ENCODE peak calls at places on chromosomes 5 and 9, in nine cellular contexts. C is BE2C, A is dorsolateral prefrontal cortex, W is right lobe of liver, Q is heart left ventricle, H is RWPE1, O is OCI-LY7, I is astrocyte of the spinal cord, P is fibroblast of lung. Y is an unnamed sample.

GRCh38 chr5:138716456-138716924 is 36.7 kb upstream of the CTNNA1 start:
- DNase-seq in C (peak), A (no peak), W (no peak), Q (no peak), H (no peak), O (no peak), I (peak), P (no peak), Y (peak)

GRCh38 chr5:60497706-60498500 is 202.1 kb downstream of the DEPDC1B start:
- DNase-seq in C (no peak), A (no peak), W (no peak), Q (no peak), H (no peak), O (no peak), I (peak), P (peak), Y (peak)

GRCh38 chr5:167339205-167339604 is 952.2 kb upstream of the WWC1 start:
- DNase-seq in C (no peak), A (no peak), W (no peak), Q (no peak), H (peak), O (no peak), I (no peak), P (no peak), Y (no peak)

GRCh38 chr9:111914749-111915424 is 18.3 kb downstream of the UGCG start:
- DNase-seq in C (no peak), A (no peak), W (no peak), Q (no peak), H (no peak), O (no peak), I (no peak), P (peak), Y (peak)

GRCh38 chr5:93421987-93422391 is 159.0 kb downstream of the NR2F1-AS1 start:
- DNase-seq in C (peak), A (peak), W (no peak), Q (no peak), H (no peak), O (no peak), I (peak), P (no peak), Y (no peak)

GRCh38 chr9:17470449-17470848 is 108.4 kb upstream of the SH3GL2 start:
- DNase-seq in C (no peak), A (no peak), W (no peak), Q (no peak), H (no peak), O (no peak), I (no peak), P (no peak), Y (no peak)

GRCh38 chr9:110293246-110293645 is 36.9 kb upstream of the TXN start:
- DNase-seq in C (no peak), A (no peak), W (no peak), Q (no peak), H (peak), O (no peak), I (no peak), P (no peak), Y (no peak)

GRCh38 chr5:145918397-145918796 is 18.0 kb upstream of the SH3RF2 start:
- DNase-seq in C (no peak), A (no peak), W (no peak), Q (no peak), H (no peak), O (no peak), I (no peak), P (no peak), Y (no peak)

GRCh38 chr9:112671256-112671655 is 46.7 kb downstream of the INIP start:
- DNase-seq in C (no peak), A (no peak), W (no peak), Q (no peak), H (no peak), O (no peak), I (no peak), P (no peak), Y (no peak)

GRCh38 chr5:120615967-120616645 is 152.0 kb downstream of the PRR16 start:
- DNase-seq in C (no peak), A (no peak), W (no peak), Q (no peak), H (peak), O (no peak), I (peak), P (peak), Y (no peak)

GRCh38 chr5:129379406-129379805 is 80.7 kb upstream of the ADAMTS19 start:
- DNase-seq in C (no peak), A (no peak), W (no peak), Q (no peak), H (no peak), O (no peak), I (peak), P (peak), Y (peak)

GRCh38 chr9:132049323-132049882 is 30.3 kb downstream of the MED27 start:
- DNase-seq in C (no peak), A (peak), W (no peak), Q (no peak), H (no peak), O (no peak), I (no peak), P (no peak), Y (no peak)

GRCh38 chr9:137168907-137169763 is 716 bp downstream of the LRRC26 start:
- DNase-seq in C (peak), A (peak), W (no peak), Q (no peak), H (peak), O (no peak), I (peak), P (peak), Y (peak)

GRCh38 chr5:102498271-102499034 is at the start of gene SLCO6A1:
- DNase-seq in C (no peak), A (no peak), W (no peak), Q (no peak), H (no peak), O (no peak), I (no peak), P (no peak), Y (no peak)

GRCh38 chr5:140801494-140801841 is 611 bp downstream of the PCDHA3 start:
- DNase-seq in C (no peak), A (no peak), W (no peak), Q (no peak), H (no peak), O (no peak), I (no peak), P (no peak), Y (no peak)

GRCh38 chr5:132498152-132498551 is 7.6 kb upstream of the IRF1 start:
- DNase-seq in C (no peak), A (no peak), W (peak), Q (no peak), H (peak), O (no peak), I (no peak), P (no peak), Y (peak)

GRCh38 chr5:179385892-179386291 is 40.6 kb upstream of the ADAMTS2 start:
- DNase-seq in C (no peak), A (no peak), W (no peak), Q (no peak), H (no peak), O (no peak), I (no peak), P (no peak), Y (no peak)

GRCh38 chr9:116616304-116616914 is 70.7 kb upstream of the TRIM32 start:
- DNase-seq in C (no peak), A (no peak), W (no peak), Q (no peak), H (no peak), O (no peak), I (no peak), P (no peak), Y (no peak)

GRCh38 chr5:127596501-127596900 is 52.4 kb upstream of the CTXN3 start:
- DNase-seq in C (no peak), A (no peak), W (no peak), Q (no peak), H (no peak), O (no peak), I (no peak), P (no peak), Y (no peak)

GRCh38 chr9:91221332-91221731 is 140.4 kb downstream of the AUH start:
- DNase-seq in C (no peak), A (no peak), W (no peak), Q (no peak), H (no peak), O (no peak), I (peak), P (peak), Y (peak)

GRCh38 chr9:80650964-80651555 is 1038.3 kb downstream of the TLE1 start:
- DNase-seq in C (no peak), A (no peak), W (no peak), Q (no peak), H (no peak), O (no peak), I (peak), P (peak), Y (peak)

GRCh38 chr5:39225405-39226099 is 6.2 kb upstream of the FYB1 start:
- DNase-seq in C (no peak), A (no peak), W (no peak), Q (no peak), H (no peak), O (no peak), I (no peak), P (no peak), Y (no peak)

GRCh38 chr9:99368341-99369326 is 146.6 kb downstream of the SEC61B start:
- DNase-seq in C (no peak), A (no peak), W (peak), Q (peak), H (no peak), O (no peak), I (peak), P (peak), Y (peak)

GRCh38 chr5:160485364-160486010 is 63.8 kb downstream of the PTTG1 start:
- DNase-seq in C (no peak), A (no peak), W (no peak), Q (no peak), H (no peak), O (no peak), I (no peak), P (no peak), Y (no peak)

GRCh38 chr5:95219411-95219810 is 65.5 kb downstream of the MCTP1 start:
- DNase-seq in C (no peak), A (no peak), W (no peak), Q (no peak), H (no peak), O (no peak), I (no peak), P (no peak), Y (no peak)

GRCh38 chr5:176816043-176816745 is 5.8 kb downstream of the UNC5A start:
- DNase-seq in C (no peak), A (no peak), W (no peak), Q (no peak), H (no peak), O (no peak), I (no peak), P (no peak), Y (no peak)

GRCh38 chr9:130201974-130202373 is 29.8 kb downstream of the NCS1 start:
- DNase-seq in C (no peak), A (no peak), W (peak), Q (no peak), H (no peak), O (no peak), I (no peak), P (no peak), Y (no peak)

GRCh38 chr9:134962065-134962997 is 44.6 kb upstream of the FCN1 start:
- DNase-seq in C (no peak), A (peak), W (no peak), Q (peak), H (peak), O (peak), I (no peak), P (no peak), Y (no peak)
- TF ChIP-seq CTCF in C (peak), A (no peak), W (no peak), Q (no peak), H (no peak), O (peak), I (no peak), P (no peak), Y (no peak)

GRCh38 chr9:134363450-134363849 is 37.2 kb downstream of the RXRA start:
- DNase-seq in C (no peak), A (no peak), W (no peak), Q (no peak), H (no peak), O (no peak), I (no peak), P (no peak), Y (no peak)

GRCh38 chr9:134365115-134365596 is 38.9 kb downstream of the RXRA start:
- DNase-seq in C (no peak), A (no peak), W (no peak), Q (no peak), H (no peak), O (no peak), I (no peak), P (no peak), Y (no peak)

GRCh38 chr9:134366223-134367031 is 40.2 kb downstream of the RXRA start:
- DNase-seq in C (peak), A (peak), W (peak), Q (peak), H (peak), O (no peak), I (peak), P (peak), Y (peak)

GRCh38 chr9:134365791-134366222 is 39.6 kb downstream of the RXRA start:
- DNase-seq in C (peak), A (no peak), W (no peak), Q (peak), H (peak), O (no peak), I (peak), P (peak), Y (peak)

DNA sequence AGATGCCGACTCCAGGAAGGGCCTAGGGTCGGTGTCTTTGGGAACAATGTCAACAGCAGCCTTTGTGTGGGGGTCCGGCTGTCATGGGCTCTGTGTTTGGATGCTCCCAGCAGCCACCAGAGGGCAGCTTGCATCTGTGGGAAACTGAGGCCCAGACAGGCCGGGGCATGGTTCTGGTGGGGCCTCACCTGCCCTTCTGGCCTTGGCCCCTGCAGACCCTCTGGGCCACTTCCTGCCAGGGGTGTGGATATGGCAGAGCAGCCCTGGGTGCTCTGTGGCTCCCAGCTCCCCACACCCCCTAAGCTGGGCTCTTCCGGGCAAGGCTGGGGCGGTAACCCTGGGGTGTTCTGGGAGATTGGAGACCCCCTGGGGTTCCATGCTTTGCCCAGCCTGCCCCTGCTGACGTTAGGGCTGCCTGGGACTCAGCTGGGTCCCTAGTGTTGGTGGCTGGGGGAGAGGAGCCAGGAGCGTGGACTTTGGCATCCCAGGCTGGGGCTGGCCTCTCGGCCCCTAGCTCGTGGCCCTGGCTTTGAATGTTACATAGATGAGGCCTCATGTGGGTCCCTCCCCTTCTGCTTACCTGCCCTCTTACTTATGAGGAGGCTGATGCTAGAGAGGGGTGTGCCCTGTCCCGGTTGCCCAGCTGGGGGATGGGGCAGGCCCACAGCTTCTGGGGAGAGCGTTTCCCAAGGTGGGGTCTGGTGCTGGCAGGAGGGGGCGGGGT is 38.3 kb downstream of the RXRA start:
- DNase-seq in C (no peak), A (no peak), W (peak), Q (no peak), H (no peak), O (peak), I (no peak), P (no peak), Y (no peak)
- TF ChIP-seq CTCF in C (peak), A (peak), W (no peak), Q (no peak), H (peak), O (peak), I (peak), P (no peak), Y (no peak)

DNA sequence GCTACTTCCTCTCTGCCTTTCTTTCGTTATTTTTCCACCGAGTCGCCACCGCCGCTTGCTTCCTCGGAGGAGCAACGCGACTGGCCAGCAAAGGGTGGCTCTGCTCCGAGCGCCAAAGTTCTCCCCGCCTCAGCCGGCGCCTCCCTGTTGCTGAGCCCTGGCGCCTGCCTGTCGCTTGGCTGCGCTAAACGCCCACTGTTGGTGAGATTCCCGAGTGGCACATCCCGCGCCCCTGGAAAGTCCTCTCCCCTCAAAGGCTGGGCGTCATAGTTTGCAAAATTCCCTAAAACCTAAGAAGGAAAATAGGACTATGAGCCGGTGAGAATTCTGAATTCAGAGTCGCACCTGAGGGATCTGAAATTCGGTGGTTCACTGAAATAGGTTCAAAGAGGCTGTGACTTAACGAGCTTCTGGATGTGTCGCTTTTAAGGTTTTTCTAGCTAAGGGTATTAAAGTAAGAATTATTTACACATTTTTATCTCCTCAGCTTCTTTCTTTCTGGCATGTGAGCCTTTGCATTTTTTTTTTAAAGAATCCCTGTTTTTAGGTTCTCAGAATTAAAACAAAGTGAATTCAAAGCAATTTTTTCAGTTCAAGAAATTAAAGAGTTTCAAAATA is at the start of gene GRIN3A:
- DNase-seq in C (peak), A (peak), W (peak), Q (no peak), H (peak), O (no peak), I (no peak), P (no peak), Y (peak)
- TF ChIP-seq CTCF in C (peak), A (peak), W (peak), Q (no peak), H (peak), O (no peak), I (no peak), P (no peak), Y (no peak)

DNA sequence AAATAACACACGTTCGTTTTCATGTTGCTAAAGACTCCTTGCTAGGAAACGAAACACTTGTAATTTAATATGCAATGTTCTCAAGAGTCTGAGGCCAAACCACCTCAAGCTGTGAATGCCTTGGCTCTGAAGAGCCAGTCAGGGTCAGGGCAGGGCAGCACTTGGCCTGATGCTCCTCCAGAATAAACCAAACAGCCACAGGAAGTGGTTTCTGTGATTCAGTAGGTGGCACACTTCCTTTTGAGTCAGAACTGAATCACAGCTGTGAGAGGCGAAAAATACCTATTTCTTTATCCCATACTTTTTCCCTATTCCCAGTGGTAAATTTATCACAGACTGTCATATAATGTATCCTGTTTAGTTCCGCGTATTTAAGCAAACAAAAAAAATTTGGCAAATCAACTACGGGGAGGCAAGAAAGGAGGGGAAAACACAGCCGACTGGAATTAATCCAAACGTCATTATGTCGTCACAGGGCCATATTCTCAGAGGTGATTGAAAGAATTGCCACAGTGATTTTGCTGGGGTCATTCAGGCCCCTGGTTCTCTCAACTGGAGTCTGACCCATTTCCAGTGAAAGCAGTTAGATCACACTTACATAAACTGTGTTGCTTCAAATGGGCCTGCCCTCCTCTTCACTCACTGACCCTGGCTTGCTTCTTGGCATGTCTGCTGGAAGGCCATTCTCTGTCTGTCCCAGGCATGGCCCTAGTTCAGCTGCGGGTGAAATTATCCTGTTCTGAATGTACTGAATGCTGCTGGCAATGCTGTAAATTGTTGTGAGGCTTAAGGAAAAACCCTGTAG is 71.2 kb downstream of the ARRDC3 start:
- DNase-seq in C (no peak), A (peak), W (peak), Q (peak), H (peak), O (peak), I (peak), P (peak), Y (peak)
- TF ChIP-seq CTCF in C (peak), A (no peak), W (no peak), Q (no peak), H (no peak), O (peak), I (no peak), P (no peak), Y (peak)

GRCh38 chr9:12699529-12699928 is 6.3 kb downstream of the TYRP1 start:
- DNase-seq in C (no peak), A (no peak), W (no peak), Q (no peak), H (no peak), O (no peak), I (peak), P (peak), Y (peak)
- TF ChIP-seq CTCF in C (peak), A (no peak), W (no peak), Q (no peak), H (peak), O (no peak), I (peak), P (peak), Y (peak)

Y was measured in cardiac muscle cell.